ENCODE peak calls at places on chromosome 3, in five cellular contexts. One of them, this sample, is unnamed.

GRCh38 chr3:124700880-124701684 is 29.2 kb upstream of the UMPS start:
- DNase-seq in SK-N-SH: no peak
- DNase-seq in K562: no peak
- DNase-seq in A549: no peak
- DNase-seq in GM12878: no peak
- DNase-seq in this sample: peak; percentile 37

GRCh38 chr3:151538706-151539403 is 78.0 kb upstream of the IGSF10 start:
- DNase-seq in SK-N-SH: no peak
- DNase-seq in K562: peak; percentile 27
- DNase-seq in A549: no peak
- DNase-seq in GM12878: no peak
- DNase-seq in this sample: peak; percentile 30

GRCh38 chr3:15420871-15421270 is 6.5 kb downstream of the METTL6 start:
- DNase-seq in SK-N-SH: no peak
- DNase-seq in K562: no peak
- DNase-seq in A549: no peak
- DNase-seq in GM12878: no peak
- DNase-seq in this sample: peak; percentile 53

GRCh38 chr3:177209509-177209908 is 12.2 kb upstream of the TBL1XR1 start:
- DNase-seq in SK-N-SH: no peak
- DNase-seq in K562: no peak
- DNase-seq in A549: no peak
- DNase-seq in GM12878: no peak
- DNase-seq in this sample: no peak

GRCh38 chr3:88462241-88462640 is 312.5 kb downstream of the C3orf38 start:
- DNase-seq in SK-N-SH: no peak
- DNase-seq in K562: no peak
- DNase-seq in A549: no peak
- DNase-seq in GM12878: no peak
- DNase-seq in this sample: no peak

GRCh38 chr3:173467501-173467900 is 70.0 kb downstream of the NLGN1 start:
- DNase-seq in SK-N-SH: no peak
- DNase-seq in K562: no peak
- DNase-seq in A549: no peak
- DNase-seq in GM12878: no peak
- DNase-seq in this sample: peak; percentile 1

GRCh38 chr3:45881031-45882022 is 5.0 kb upstream of the CCR9 start:
- DNase-seq in SK-N-SH: no peak
- DNase-seq in K562: peak; percentile 83
- DNase-seq in A549: no peak
- DNase-seq in GM12878: no peak
- DNase-seq in this sample: peak; percentile 53

GRCh38 chr3:71173421-71173975 is 410.0 kb downstream of the FOXP1 start:
- DNase-seq in SK-N-SH: no peak
- DNase-seq in K562: no peak
- DNase-seq in A549: no peak
- DNase-seq in GM12878: no peak
- DNase-seq in this sample: peak; percentile 83

GRCh38 chr3:31495971-31496370 is 36.8 kb upstream of the STT3B start:
- DNase-seq in SK-N-SH: no peak
- DNase-seq in K562: no peak
- DNase-seq in A549: no peak
- DNase-seq in GM12878: no peak
- DNase-seq in this sample: peak; percentile 50

GRCh38 chr3:128348805-128349531 is 117.7 kb downstream of the DNAJB8 start:
- DNase-seq in SK-N-SH: peak; percentile 78
- DNase-seq in K562: no peak
- DNase-seq in A549: no peak
- DNase-seq in GM12878: no peak
- DNase-seq in this sample: peak; percentile 13

GRCh38 chr3:14793126-14793857 is 25.5 kb upstream of the FGD5 start:
- DNase-seq in SK-N-SH: no peak
- DNase-seq in K562: no peak
- DNase-seq in A549: no peak
- DNase-seq in GM12878: no peak
- DNase-seq in this sample: no peak

GRCh38 chr3:101803152-101803782 is 24.3 kb downstream of the NXPE3 start:
- DNase-seq in SK-N-SH: peak; percentile 56
- DNase-seq in K562: peak; percentile 34
- DNase-seq in A549: peak; percentile 76
- DNase-seq in GM12878: no peak
- DNase-seq in this sample: peak; percentile 79
- H3K4me3 ChIP-seq in SK-N-SH: no peak overlapping the region
- H3K4me3 ChIP-seq in K562: no peak overlapping the region
- H3K4me3 ChIP-seq in A549: no peak overlapping the region
- H3K4me3 ChIP-seq in GM12878: no peak overlapping the region
- H3K4me3 ChIP-seq in this sample: no peak overlapping the region

DNA sequence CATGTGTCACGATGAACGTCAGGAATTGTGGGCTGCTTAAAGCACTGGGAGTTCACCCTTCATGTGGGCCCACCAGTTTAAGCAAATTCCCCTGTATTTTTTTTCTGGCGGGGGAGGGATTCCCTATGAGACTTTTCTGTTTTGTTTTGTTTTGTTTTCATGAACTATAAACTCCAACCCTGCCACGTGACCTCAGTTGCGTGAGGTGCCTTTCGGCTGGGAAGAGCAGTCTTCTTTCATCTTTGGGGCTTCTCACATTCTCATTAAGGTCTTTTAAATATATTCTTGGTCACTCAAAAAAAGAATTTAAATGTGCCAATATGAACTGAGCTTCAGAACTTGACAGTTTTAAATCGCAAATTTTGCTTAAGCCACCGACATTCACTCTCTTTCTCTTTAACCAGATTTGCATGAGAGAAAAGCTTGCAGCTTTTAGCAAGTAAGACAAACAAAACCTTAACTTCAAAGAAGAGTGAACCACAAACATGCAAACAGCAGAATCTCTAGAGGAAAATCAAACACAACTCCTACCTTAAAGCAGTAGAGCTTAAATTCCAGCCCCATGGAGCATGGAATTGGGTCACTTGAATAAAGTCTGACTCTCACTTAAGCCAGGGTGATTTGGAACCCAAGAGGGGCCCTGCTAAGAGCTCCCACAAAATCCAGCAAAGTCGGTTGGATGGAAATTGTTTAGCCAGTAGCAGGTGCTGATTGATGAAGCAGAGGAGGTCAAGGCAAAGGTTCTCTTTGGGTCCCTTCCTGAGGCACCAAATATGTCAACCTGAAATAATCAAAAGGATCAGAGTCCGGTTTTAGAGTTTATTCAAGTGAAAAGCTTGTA is 699.8 kb upstream of the GBE1 start:
- DNase-seq in SK-N-SH: no peak
- DNase-seq in K562: no peak
- DNase-seq in A549: no peak
- DNase-seq in GM12878: no peak
- DNase-seq in this sample: no peak
- TF ChIP-seq RCOR1 in SK-N-SH: no peak
- TF ChIP-seq RCOR1 in K562: no peak
- TF ChIP-seq RCOR1 in A549: no peak
- TF ChIP-seq RCOR1 in GM12878: no peak
- TF ChIP-seq RCOR1 in this sample: no peak

GRCh38 chr3:182962162-182962561 is 18.2 kb downstream of the DCUN1D1 start:
- DNase-seq in SK-N-SH: no peak
- DNase-seq in K562: no peak
- DNase-seq in A549: no peak
- DNase-seq in GM12878: no peak
- DNase-seq in this sample: no peak
- H3K4me3 ChIP-seq in SK-N-SH: no peak overlapping the region
- H3K4me3 ChIP-seq in K562: no peak overlapping the region
- H3K4me3 ChIP-seq in A549: no peak overlapping the region
- H3K4me3 ChIP-seq in GM12878: no peak overlapping the region
- H3K4me3 ChIP-seq in this sample: no peak overlapping the region

DNA sequence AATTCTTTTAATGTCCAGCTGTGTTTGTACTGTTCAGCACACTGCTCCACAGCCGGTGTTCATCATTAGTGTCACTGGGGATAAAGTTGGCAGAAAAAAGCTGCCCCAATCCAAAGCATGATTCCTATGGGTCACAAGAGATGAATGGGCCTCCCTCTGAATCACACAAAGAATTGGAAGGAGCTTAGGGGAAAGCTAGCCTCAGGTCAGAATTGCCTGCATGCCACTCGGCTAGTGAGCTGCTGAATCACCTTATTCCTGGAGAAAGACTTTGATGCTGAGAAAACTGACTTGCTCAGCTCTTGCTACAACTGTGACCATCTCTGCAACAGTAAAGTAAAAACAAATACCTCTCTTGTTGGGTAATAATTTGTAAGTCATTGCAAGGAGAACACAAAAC is 3.5 kb downstream of the CCK start:
- DNase-seq in SK-N-SH: no peak
- DNase-seq in K562: no peak
- DNase-seq in A549: peak; percentile 26
- DNase-seq in GM12878: no peak
- DNase-seq in this sample: peak; percentile 80
- TF ChIP-seq RCOR1 in SK-N-SH: no peak
- TF ChIP-seq RCOR1 in K562: no peak
- TF ChIP-seq RCOR1 in A549: no peak
- TF ChIP-seq RCOR1 in GM12878: no peak
- TF ChIP-seq RCOR1 in this sample: no peak

GRCh38 chr3:159948423-159949140 is 40.1 kb upstream of the IL12A start:
- DNase-seq in SK-N-SH: no peak
- DNase-seq in K562: no peak
- DNase-seq in A549: no peak
- DNase-seq in GM12878: no peak
- DNase-seq in this sample: peak; percentile 36
- H3K4me3 ChIP-seq in SK-N-SH: no peak overlapping the region
- H3K4me3 ChIP-seq in K562: no peak overlapping the region
- H3K4me3 ChIP-seq in A549: no peak overlapping the region
- H3K4me3 ChIP-seq in GM12878: no peak overlapping the region
- H3K4me3 ChIP-seq in this sample: no peak overlapping the region